ENCODE peak calls at places on chromosomes 16 and 17, in four cellular contexts. One of them, this sample, is unnamed.

GRCh38 chr17:58693751-58694150 is 1.3 kb downstream of the RAD51C start:
- DNase-seq in WTC11: no peak
- DNase-seq in NCI-H1417: no peak
- DNase-seq in stimulated activated CD4-positive, alpha-beta T cell treated with anti-CD3 and anti-CD28 coated beads, Interleukin-4, amount 100 ng/mL, for 48 hours: no peak
- DNase-seq in this sample: no peak

GRCh38 chr16:79651363-79651762 is 50.8 kb upstream of the MAF start:
- DNase-seq in WTC11: no peak
- DNase-seq in stimulated activated CD4-positive, alpha-beta T cell treated with anti-CD3 and anti-CD28 coated beads, Interleukin-4, amount 100 ng/mL, for 48 hours: no peak
- DNase-seq in NCI-H1417: no peak
- DNase-seq in this sample: no peak

GRCh38 chr16:74455213-74455612 is 33.9 kb upstream of the CLEC18B start:
- DNase-seq in WTC11: no peak
- DNase-seq in NCI-H1417: no peak
- DNase-seq in stimulated activated CD4-positive, alpha-beta T cell treated with anti-CD3 and anti-CD28 coated beads, Interleukin-4, amount 100 ng/mL, for 48 hours: no peak
- DNase-seq in this sample: no peak

GRCh38 chr17:21299981-21300600 is 15.6 kb downstream of the MAP2K3 start:
- DNase-seq in NCI-H1417: no peak
- DNase-seq in stimulated activated CD4-positive, alpha-beta T cell treated with anti-CD3 and anti-CD28 coated beads, Interleukin-4, amount 100 ng/mL, for 48 hours: no peak
- DNase-seq in WTC11: no peak
- DNase-seq in this sample: no peak

GRCh38 chr16:54636221-54636793 is 294.4 kb upstream of the IRX5 start:
- DNase-seq in WTC11: no peak
- DNase-seq in NCI-H1417: no peak
- DNase-seq in stimulated activated CD4-positive, alpha-beta T cell treated with anti-CD3 and anti-CD28 coated beads, Interleukin-4, amount 100 ng/mL, for 48 hours: no peak
- DNase-seq in this sample: no peak

GRCh38 chr16:70756071-70756470 is 44.9 kb downstream of the VAC14 start:
- DNase-seq in WTC11: no peak
- DNase-seq in NCI-H1417: no peak
- DNase-seq in stimulated activated CD4-positive, alpha-beta T cell treated with anti-CD3 and anti-CD28 coated beads, Interleukin-4, amount 100 ng/mL, for 48 hours: no peak
- DNase-seq in this sample: no peak

GRCh38 chr16:68884867-68885266 is 41.5 kb downstream of the TANGO6 start:
- DNase-seq in stimulated activated CD4-positive, alpha-beta T cell treated with anti-CD3 and anti-CD28 coated beads, Interleukin-4, amount 100 ng/mL, for 48 hours: no peak
- DNase-seq in WTC11: no peak
- DNase-seq in NCI-H1417: peak
- DNase-seq in this sample: no peak

GRCh38 chr16:86665319-86665675 is 86.9 kb downstream of the FOXL1 start:
- DNase-seq in NCI-H1417: no peak
- DNase-seq in stimulated activated CD4-positive, alpha-beta T cell treated with anti-CD3 and anti-CD28 coated beads, Interleukin-4, amount 100 ng/mL, for 48 hours: no peak
- DNase-seq in WTC11: no peak
- DNase-seq in this sample: no peak

GRCh38 chr17:50693041-50693682 is 14.6 kb downstream of the ANKRD40 start:
- DNase-seq in stimulated activated CD4-positive, alpha-beta T cell treated with anti-CD3 and anti-CD28 coated beads, Interleukin-4, amount 100 ng/mL, for 48 hours: no peak
- DNase-seq in WTC11: no peak
- DNase-seq in NCI-H1417: peak
- DNase-seq in this sample: no peak

GRCh38 chr16:15886078-15886477 is 2.3 kb downstream of the CEP20 start:
- DNase-seq in stimulated activated CD4-positive, alpha-beta T cell treated with anti-CD3 and anti-CD28 coated beads, Interleukin-4, amount 100 ng/mL, for 48 hours: no peak
- DNase-seq in NCI-H1417: no peak
- DNase-seq in WTC11: no peak
- DNase-seq in this sample: no peak

GRCh38 chr16:88835383-88835782 is 21.4 kb downstream of the GALNS start:
- DNase-seq in NCI-H1417: no peak
- DNase-seq in stimulated activated CD4-positive, alpha-beta T cell treated with anti-CD3 and anti-CD28 coated beads, Interleukin-4, amount 100 ng/mL, for 48 hours: no peak
- DNase-seq in WTC11: no peak
- DNase-seq in this sample: no peak

GRCh38 chr17:71024172-71024571 is 854.8 kb downstream of the KCNJ2 start:
- DNase-seq in stimulated activated CD4-positive, alpha-beta T cell treated with anti-CD3 and anti-CD28 coated beads, Interleukin-4, amount 100 ng/mL, for 48 hours: no peak
- DNase-seq in NCI-H1417: no peak
- DNase-seq in WTC11: no peak
- DNase-seq in this sample: no peak

GRCh38 chr16:923184-923583 is 47.6 kb downstream of the LMF1 start:
- DNase-seq in WTC11: no peak
- DNase-seq in NCI-H1417: no peak
- DNase-seq in stimulated activated CD4-positive, alpha-beta T cell treated with anti-CD3 and anti-CD28 coated beads, Interleukin-4, amount 100 ng/mL, for 48 hours: no peak
- DNase-seq in this sample: no peak

GRCh38 chr17:57455063-57455914 is 199.0 kb downstream of the MSI2 start:
- DNase-seq in stimulated activated CD4-positive, alpha-beta T cell treated with anti-CD3 and anti-CD28 coated beads, Interleukin-4, amount 100 ng/mL, for 48 hours: no peak
- DNase-seq in WTC11: no peak
- DNase-seq in NCI-H1417: no peak
- DNase-seq in this sample: no peak